ENCODE peak calls at places on chromosome 19, in nine cellular contexts. E is GM23248, F is breast epithelium, T is Peyer's patch, K is MM.1S, G is caudate nucleus, C is psoas muscle, B is endodermal cell, Z is IMR-90. Y is an unnamed sample.

GRCh38 chr19:5774921-5775320 is 9.6 kb downstream of the PRR22 start:
- DNase-seq in K (no peak), B (no peak), F (no peak), Z (peak; percentile 8), E (peak; percentile 47), C (no peak), G (no peak), T (no peak), Y (no peak)

GRCh38 chr19:23771761-23772667 is 13.3 kb upstream of the ZNF681 start:
- DNase-seq in Z (no peak), T (no peak), C (no peak), E (no peak), B (no peak), F (no peak), G (no peak), K (no peak), Y (no peak)

GRCh38 chr19:49997709-49998108 is 27.5 kb downstream of the VRK3 start:
- DNase-seq in Z (peak; percentile 13), G (no peak), T (no peak), F (no peak), B (peak; percentile 81), K (peak; percentile 16), C (no peak), E (peak; percentile 43), Y (peak; percentile 54)

GRCh38 chr19:11230621-11231386 is 8.6 kb upstream of the ANGPTL8 start:
- DNase-seq in G (no peak), E (no peak), K (no peak), Z (no peak), C (no peak), B (no peak), F (no peak), T (no peak), Y (no peak)

GRCh38 chr19:33400856-33401682 is 27.6 kb downstream of the CEBPG start:
- DNase-seq in E (no peak), B (no peak), C (no peak), F (no peak), T (no peak), G (no peak), Z (no peak), K (no peak), Y (no peak)

GRCh38 chr19:13623686-13624405 is 117.6 kb upstream of the CACNA1A start:
- DNase-seq in G (no peak), B (peak; percentile 58), K (no peak), F (no peak), C (no peak), E (peak; percentile 19), T (no peak), Z (no peak), Y (no peak)

GRCh38 chr19:33133438-33134031 is 1.6 kb downstream of the WDR88 start:
- DNase-seq in K (no peak), T (no peak), Z (no peak), B (peak; percentile 69), G (no peak), F (no peak), E (no peak), C (no peak), Y (no peak)

GRCh38 chr19:53864308-53864836 is 3.3 kb upstream of the MYADM start:
- DNase-seq in F (no peak), Z (no peak), E (no peak), C (no peak), T (no peak), K (no peak), G (peak; percentile 32), B (no peak), Y (no peak)

GRCh38 chr19:45171211-45171623 is 6.8 kb downstream of the TRAPPC6A start:
- DNase-seq in Z (no peak), B (peak; percentile 43), T (no peak), C (no peak), F (no peak), K (no peak), G (no peak), E (no peak), Y (no peak)

GRCh38 chr19:18700501-18701249 is 17.2 kb downstream of the CRTC1 start:
- DNase-seq in T (peak; percentile 87), C (peak; percentile 81), B (peak; percentile 87), E (peak; percentile 85), G (no peak), Z (peak; percentile 29), K (peak; percentile 75), F (peak; percentile 67), Y (peak; percentile 77)

GRCh38 chr19:16370671-16371391 is 46.2 kb downstream of the KLF2 start:
- DNase-seq in T (no peak), Z (no peak), C (no peak), B (no peak), K (no peak), F (no peak), E (no peak), G (no peak), Y (no peak)

GRCh38 chr19:30788105-30788765 is 416.1 kb downstream of the ZNF536 start:
- DNase-seq in G (no peak), Z (no peak), F (no peak), E (no peak), C (no peak), T (no peak), K (no peak), B (peak; percentile 18), Y (no peak)

GRCh38 chr19:32351807-32352630 is 6.6 kb downstream of the ZNF507 start:
- DNase-seq in C (no peak), Z (peak; percentile 69), T (no peak), F (no peak), G (no peak), B (no peak), K (no peak), E (peak; percentile 64), Y (no peak)

GRCh38 chr19:29121684-29122083 is 91.3 kb downstream of the UQCRFS1 start:
- DNase-seq in C (peak; percentile 31), K (no peak), E (peak; percentile 58), Z (no peak), T (no peak), F (no peak), G (no peak), B (peak; percentile 88), Y (no peak)

GRCh38 chr19:51572908-51573307 is 1.8 kb downstream of the ZNF175 start:
- DNase-seq in F (no peak), G (no peak), B (no peak), K (no peak), E (peak; percentile 91), C (no peak), Z (peak; percentile 90), T (no peak), Y (no peak)

GRCh38 chr19:57558525-57558924 is 1.1 kb downstream of the ZNF550 start:
- DNase-seq in B (no peak), E (peak; percentile 53), Z (peak; percentile 35), C (no peak), T (no peak), F (no peak), K (no peak), G (no peak), Y (no peak)

GRCh38 chr19:887599-887998 is 5.4 kb downstream of the MED16 start:
- DNase-seq in T (no peak), K (no peak), Z (no peak), G (no peak), E (no peak), B (no peak), F (no peak), C (no peak), Y (no peak)
- H3K27ac ChIP-seq in T (no peak overlapping the region), K (no peak overlapping the region), Z (no peak overlapping the region), G (no peak overlapping the region), E (no peak overlapping the region), B (no peak overlapping the region), F (no peak overlapping the region), C (no peak overlapping the region), Y (no peak overlapping the region)

GRCh38 chr19:7894612-7895309 is 6.5 kb downstream of the LRRC8E start:
- DNase-seq in K (no peak), G (no peak), Z (no peak), C (no peak), T (no peak), E (no peak), B (no peak), F (no peak), Y (peak; percentile 31)

GRCh38 chr19:7899751-7900352 is 3.8 kb upstream of the MAP2K7 start:
- DNase-seq in K (no peak), F (no peak), Z (no peak), C (no peak), E (no peak), G (no peak), B (no peak), T (no peak), Y (no peak)

GRCh38 chr19:7898967-7899366 is 4.7 kb upstream of the MAP2K7 start:
- DNase-seq in C (no peak), F (no peak), T (no peak), G (no peak), K (no peak), Z (no peak), E (no peak), B (no peak), Y (no peak)

GRCh38 chr19:7895565-7895964 is 7.3 kb downstream of the LRRC8E start:
- DNase-seq in F (no peak), C (no peak), E (no peak), K (no peak), G (no peak), Z (no peak), B (no peak), T (no peak), Y (no peak)

DNA sequence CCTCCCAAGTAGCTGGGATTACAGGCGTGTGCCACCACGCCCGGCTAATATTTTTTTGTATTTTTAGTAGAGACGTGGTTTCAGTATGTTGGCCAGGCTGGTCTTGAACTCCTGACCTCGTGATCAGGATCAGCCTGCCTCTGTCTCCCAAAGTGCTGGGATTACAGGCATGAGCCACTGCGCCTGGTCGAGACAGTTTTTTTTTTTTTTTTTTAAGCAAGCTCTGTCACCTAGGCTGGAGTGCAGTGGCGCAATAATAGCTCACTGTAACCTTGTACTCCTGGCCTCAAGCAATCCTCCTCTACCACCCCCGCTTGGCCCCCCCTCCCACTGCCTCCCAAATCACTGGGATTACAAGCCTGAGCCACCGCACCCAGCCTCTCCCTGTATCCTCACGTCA is 6.4 kb upstream of the MAP2K7 start:
- DNase-seq in G (no peak), K (no peak), T (no peak), Z (no peak), B (no peak), C (no peak), F (no peak), E (no peak), Y (no peak)
- H3K27ac ChIP-seq in G (no peak overlapping the region), K (no peak overlapping the region), T (peak overlapping the region; percentile 19), Z (no peak overlapping the region), B (no peak overlapping the region), C (no peak overlapping the region), F (no peak overlapping the region), E (no peak overlapping the region), Y (no peak overlapping the region)

GRCh38 chr19:55541091-55541490 is 4.2 kb upstream of the SBK2 start:
- DNase-seq in E (no peak), B (no peak), T (no peak), G (no peak), K (no peak), F (no peak), Z (no peak), C (no peak), Y (no peak)
- H3K27ac ChIP-seq in E (no peak overlapping the region), B (no peak overlapping the region), T (no peak overlapping the region), G (no peak overlapping the region), K (no peak overlapping the region), F (no peak overlapping the region), Z (no peak overlapping the region), C (no peak overlapping the region), Y (peak overlapping the region; percentile 17)

DNA sequence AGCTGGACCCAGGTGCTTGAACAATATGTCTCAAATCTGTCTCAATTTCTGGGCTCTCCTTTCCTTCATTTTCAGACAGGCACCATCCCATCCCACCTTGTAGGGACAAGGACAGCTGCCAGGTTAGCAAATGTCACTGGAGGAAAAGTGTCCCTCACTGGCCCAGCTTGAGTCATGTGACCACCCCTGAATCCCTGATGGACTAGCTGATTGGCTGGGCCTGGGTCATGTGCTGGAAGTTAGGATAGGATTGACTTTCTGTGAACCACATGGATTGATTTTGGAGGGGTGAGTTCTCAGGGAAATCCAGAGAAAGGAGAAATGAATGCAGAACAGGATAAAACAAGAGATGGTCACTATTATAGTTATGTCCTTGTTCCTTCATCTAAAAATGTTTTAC is 28.2 kb upstream of the FXYD3 start:
- DNase-seq in F (no peak), T (no peak), B (no peak), Z (no peak), G (no peak), C (no peak), K (no peak), E (no peak), Y (no peak)
- H3K27ac ChIP-seq in F (no peak overlapping the region), T (no peak overlapping the region), B (no peak overlapping the region), Z (no peak overlapping the region), G (no peak overlapping the region), C (no peak overlapping the region), K (no peak overlapping the region), E (no peak overlapping the region), Y (no peak overlapping the region)